ENCODE peak calls at places on chromosomes 16 and 17, in nine cellular contexts. E is posterior vena cava; M is Peyer's patch; B is HEK293T; S is myocyte; I is mammary epithelial cell; U is DMS153; W is epithelial cell of esophagus; Y is stimulated activated CD8-positive, alpha-beta memory T cell treated with anti-CD3 and anti-CD28 coated beads, Interleukin-2, amount 100 ng/mL, for 48 hours. C is an unnamed sample.

GRCh38 chr17:692116-692515 is 22.5 kb downstream of the VPS53 start:
- DNase-seq in U (no peak), Y (no peak), I (peak), S (peak), B (no peak), E (no peak), W (peak), M (no peak), C (no peak)

GRCh38 chr16:24568392-24568791 is 29.0 kb downstream of the RBBP6 start:
- DNase-seq in Y (no peak), B (no peak), S (peak), U (no peak), I (peak), E (no peak), M (no peak), W (peak), C (no peak)

GRCh38 chr17:7932483-7932891 is 481 bp downstream of the CNTROB start:
- DNase-seq in B (peak), Y (no peak), W (peak), E (no peak), M (peak), S (peak), U (no peak), I (peak), C (no peak)

GRCh38 chr16:10566613-10567012 is 13.8 kb downstream of the EMP2 start:
- DNase-seq in Y (no peak), E (no peak), M (no peak), S (no peak), I (no peak), B (no peak), W (no peak), U (no peak), C (no peak)

GRCh38 chr17:17710728-17711541 is 29.7 kb downstream of the RAI1 start:
- DNase-seq in U (peak), M (peak), I (peak), S (peak), E (no peak), W (peak), B (no peak), Y (no peak), C (no peak)

GRCh38 chr17:80294210-80294609 is 33.6 kb downstream of the RNF213 start:
- DNase-seq in W (no peak), S (no peak), I (no peak), U (no peak), Y (no peak), M (no peak), E (peak), B (no peak), C (no peak)

GRCh38 chr16:70520612-70521297 is 2.6 kb downstream of the COG4 start:
- DNase-seq in B (no peak), E (no peak), W (peak), S (no peak), Y (no peak), U (no peak), I (peak), M (no peak), C (no peak)

GRCh38 chr17:7417056-7417655 is 3.0 kb upstream of the SPEM1 start:
- DNase-seq in B (no peak), U (no peak), I (no peak), S (no peak), E (peak), Y (no peak), W (no peak), M (no peak), C (no peak)

GRCh38 chr17:27878776-27879562 is 14.2 kb downstream of the LYRM9 start:
- DNase-seq in U (peak), B (no peak), S (no peak), I (no peak), W (no peak), M (no peak), E (no peak), Y (no peak), C (no peak)

GRCh38 chr16:8850279-8850885 is 18.4 kb downstream of the CARHSP1 start:
- DNase-seq in I (peak), Y (no peak), M (peak), B (no peak), U (no peak), E (peak), W (peak), S (no peak), C (no peak)

GRCh38 chr17:15883617-15884111 is 61.3 kb upstream of the ADORA2B start:
- DNase-seq in M (no peak), E (no peak), S (peak), W (peak), U (no peak), B (no peak), Y (no peak), I (peak), C (no peak)

GRCh38 chr16:83826146-83826913 is 18.6 kb downstream of the HSBP1 start:
- DNase-seq in E (peak), Y (peak), M (peak), U (peak), S (peak), B (peak), I (peak), W (peak), C (peak)

GRCh38 chr16:49631521-49632041 is 224.3 kb downstream of the ZNF423 start:
- DNase-seq in B (no peak), S (no peak), M (no peak), Y (no peak), W (no peak), E (no peak), I (no peak), U (no peak), C (no peak)

GRCh38 chr16:48435319-48435682 is 50.1 kb upstream of the SIAH1 start:
- DNase-seq in Y (no peak), E (peak), M (no peak), I (no peak), U (no peak), S (no peak), B (no peak), W (no peak), C (no peak)

GRCh38 chr17:75773808-75774470 is 8.9 kb upstream of the GALK1 start:
- DNase-seq in B (no peak), I (no peak), Y (no peak), W (no peak), S (no peak), M (peak), U (no peak), E (peak), C (no peak)

GRCh38 chr17:39332092-39332491 is 69.3 kb downstream of the FBXL20 start:
- DNase-seq in B (no peak), E (no peak), W (no peak), Y (no peak), S (no peak), U (no peak), I (no peak), M (no peak), C (no peak)

GRCh38 chr17:13727441-13728171 is 125.9 kb upstream of the HS3ST3A1 start:
- DNase-seq in B (no peak), Y (no peak), I (peak), S (no peak), U (no peak), E (no peak), W (peak), M (no peak), C (no peak)

C was measured in activated T-helper 9 cell treated with anti-CD3 and anti-CD28 coated beads, Interleukin-2, amount 50 U/mL, for 16 hours.